ENCODE peak calls at places on chromosomes 4 and X, in six cellular contexts. W, L, A, K, O and H are unnamed samples.

GRCh38 chr4:52655505-52655904 is 3.6 kb downstream of the USP46 start:
- DNase-seq in W (no peak), L (no peak), A (no peak), K (no peak), O (no peak), H (no peak)

GRCh38 chrX:9327747-9328145 is 137.1 kb upstream of the TBL1X start:
- DNase-seq in W (no peak), L (peak; percentile 60), A (no peak), K (no peak), O (no peak), H (no peak)

GRCh38 chr4:1871471-1872021 is 353 bp downstream of the NSD2 start:
- DNase-seq in W (peak; percentile 56), L (no peak), A (peak; percentile 49), K (peak; percentile 73), O (peak; percentile 88), H (no peak)

GRCh38 chr4:93983133-93983532 is 154.6 kb downstream of the ATOH1 start:
- DNase-seq in W (no peak), L (no peak), A (no peak), K (no peak), O (no peak), H (no peak)

GRCh38 chrX:106952988-106953387 is 32.8 kb downstream of the CLDN2 start:
- DNase-seq in W (no peak), L (no peak), A (no peak), K (no peak), O (no peak), H (no peak)

GRCh38 chrX:106401965-106402559 is 209.7 kb upstream of the RADX start:
- DNase-seq in W (no peak), L (no peak), A (no peak), K (no peak), O (no peak), H (no peak)

GRCh38 chr4:54017974-54018373 is 46.4 kb downstream of the CHIC2 start:
- DNase-seq in W (no peak), L (no peak), A (no peak), K (no peak), O (no peak), H (no peak)

GRCh38 chr4:23728393-23728792 is 161.5 kb downstream of the PPARGC1A start:
- DNase-seq in W (no peak), L (peak; percentile 4), A (no peak), K (no peak), O (no peak), H (no peak)

GRCh38 chrX:101241531-101241930 is 21.9 kb downstream of the DRP2 start:
- DNase-seq in W (no peak), L (no peak), A (no peak), K (no peak), O (no peak), H (no peak)

GRCh38 chr4:68175562-68176155 is 46.0 kb upstream of the TMPRSS11F start:
- DNase-seq in W (peak; percentile 87), L (peak; percentile 54), A (no peak), K (peak; percentile 82), O (no peak), H (no peak)

GRCh38 chr4:24783506-24783905 is 11.9 kb upstream of the SOD3 start:
- DNase-seq in W (peak; percentile 32), L (no peak), A (no peak), K (no peak), O (no peak), H (no peak)

GRCh38 chrX:34437586-34437985 is 219.5 kb downstream of the TMEM47 start:
- DNase-seq in W (no peak), L (no peak), A (no peak), K (no peak), O (no peak), H (no peak)

GRCh38 chr4:82213485-82214162 is 160.2 kb downstream of the HNRNPD start:
- DNase-seq in W (no peak), L (no peak), A (no peak), K (no peak), O (no peak), H (no peak)

GRCh38 chrX:152575331-152575730 is 62.4 kb upstream of the GABRQ start:
- DNase-seq in W (no peak), L (no peak), A (no peak), K (no peak), O (no peak), H (no peak)

GRCh38 chr4:81405900-81406401 is 65.8 kb downstream of the RASGEF1B start:
- DNase-seq in W (peak; percentile 88), L (peak; percentile 57), A (peak; percentile 40), K (peak; percentile 89), O (no peak), H (no peak)

GRCh38 chr4:185925910-185926360 is 113.9 kb upstream of the SORBS2 start:
- DNase-seq in W (peak; percentile 67), L (no peak), A (no peak), K (peak; percentile 35), O (no peak), H (no peak)

GRCh38 chr4:95162867-95163266 is 385.9 kb downstream of the UNC5C start:
- DNase-seq in W (no peak), L (no peak), A (no peak), K (no peak), O (no peak), H (no peak)

GRCh38 chr4:34964613-34965012 is 1279.7 kb downstream of the ARAP2 start:
- DNase-seq in W (peak; percentile 15), L (no peak), A (no peak), K (no peak), O (no peak), H (no peak)

GRCh38 chrX:69603566-69604194 is 12.2 kb upstream of the EDA start:
- DNase-seq in W (peak; percentile 71), L (no peak), A (no peak), K (peak; percentile 27), O (no peak), H (no peak)

GRCh38 chrX:74492720-74493201 is 71.5 kb downstream of the SLC16A2 start:
- DNase-seq in W (peak; percentile 66), L (no peak), A (no peak), K (no peak), O (no peak), H (no peak)

GRCh38 chr4:137471895-137472294 is 60.4 kb downstream of the PCDH18 start:
- DNase-seq in W (no peak), L (no peak), A (no peak), K (no peak), O (no peak), H (no peak)

GRCh38 chrX:71998836-71999509 is 88.3 kb downstream of the NHSL2 start:
- DNase-seq in W (peak; percentile 70), L (no peak), A (no peak), K (no peak), O (no peak), H (no peak)

GRCh38 chr4:26830016-26830415 is 30.6 kb upstream of the STIM2 start:
- DNase-seq in W (no peak), L (no peak), A (no peak), K (no peak), O (no peak), H (no peak)

GRCh38 chr4:151865327-151865726 is 104.5 kb upstream of the GATB start:
- DNase-seq in W (no peak), L (no peak), A (peak; percentile 58), K (no peak), O (peak; percentile 74), H (peak; percentile 29)

GRCh38 chrX:150429577-150429976 is 66.5 kb downstream of the MAMLD1 start:
- DNase-seq in W (no peak), L (peak; percentile 31), A (no peak), K (no peak), O (no peak), H (no peak)

GRCh38 chr4:169048867-169049266 is 38.8 kb upstream of the CBR4 start:
- DNase-seq in W (no peak), L (no peak), A (no peak), K (no peak), O (no peak), H (no peak)

GRCh38 chrX:70134116-70134477 is 850 bp downstream of the IGBP1 start:
- DNase-seq in W (peak; percentile 19), L (no peak), A (no peak), K (peak; percentile 32), O (no peak), H (no peak)

GRCh38 chr4:114364857-114365256 is 233.8 kb upstream of the UGT8 start:
- DNase-seq in W (peak; percentile 47), L (peak; percentile 90), A (no peak), K (no peak), O (no peak), H (no peak)

GRCh38 chrX:114903618-114904017 is 113.8 kb downstream of the IL13RA2 start:
- DNase-seq in W (no peak), L (no peak), A (no peak), K (no peak), O (no peak), H (no peak)

GRCh38 chrX:40663880-40664630 is 16.7 kb upstream of the CXorf38 start:
- DNase-seq in W (peak; percentile 51), L (peak; percentile 38), A (no peak), K (peak; percentile 39), O (no peak), H (peak; percentile 4)

GRCh38 chrX:68508799-68509198 is 9.9 kb downstream of the YIPF6 start:
- DNase-seq in W (peak; percentile 45), L (no peak), A (no peak), K (no peak), O (no peak), H (no peak)

GRCh38 chrX:51568586-51568985 is 50.1 kb downstream of the CENPVL3 start:
- DNase-seq in W (no peak), L (peak; percentile 38), A (no peak), K (no peak), O (no peak), H (no peak)

GRCh38 chr4:42641696-42642095 is 15.2 kb downstream of the ATP8A1 start:
- DNase-seq in W (no peak), L (no peak), A (no peak), K (no peak), O (no peak), H (no peak)

GRCh38 chr4:186932196-186932595 is 208.5 kb upstream of the FAT1 start:
- DNase-seq in W (no peak), L (no peak), A (no peak), K (no peak), O (no peak), H (no peak)
- H3K27ac ChIP-seq in W (no peak overlapping the region), L (peak overlapping the region; percentile 68), A (no peak overlapping the region), K (no peak overlapping the region), O (no peak overlapping the region), H (no peak overlapping the region)

GRCh38 chr4:109216085-109216696 is 86.3 kb downstream of the COL25A1 start:
- DNase-seq in W (no peak), L (no peak), A (no peak), K (no peak), O (no peak), H (no peak)
- H3K27ac ChIP-seq in W (no peak overlapping the region), L (no peak overlapping the region), A (no peak overlapping the region), K (no peak overlapping the region), O (no peak overlapping the region), H (no peak overlapping the region)

DNA sequence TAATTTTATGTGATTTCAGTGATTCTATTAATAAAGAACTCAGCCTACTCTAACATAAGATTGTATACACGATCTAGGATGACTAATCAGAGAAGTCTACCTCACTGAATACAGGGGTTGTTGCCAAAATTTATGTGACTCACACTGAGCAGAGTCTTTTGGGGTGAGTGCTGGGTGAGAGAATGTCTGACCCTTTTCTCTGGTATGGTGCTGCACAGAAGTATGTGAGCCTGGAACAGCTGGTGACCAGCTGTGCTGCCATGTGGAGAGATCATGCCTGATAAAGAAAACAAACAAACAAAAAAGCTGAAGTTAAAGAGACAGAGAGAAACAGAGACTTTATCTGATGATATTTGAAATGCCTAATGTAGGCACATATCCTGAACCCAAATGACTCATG is 618.1 kb upstream of the GRIA3 start:
- DNase-seq in W (no peak), L (peak; percentile 85), A (no peak), K (peak; percentile 18), O (peak; percentile 25), H (no peak)
- H3K27ac ChIP-seq in W (no peak overlapping the region), L (peak overlapping the region; percentile 25), A (no peak overlapping the region), K (no peak overlapping the region), O (no peak overlapping the region), H (no peak overlapping the region)

GRCh38 chrX:98405376-98405775 is 1521.7 kb downstream of the RPA4 start:
- DNase-seq in W (no peak), L (no peak), A (no peak), K (no peak), O (no peak), H (no peak)
- H3K27ac ChIP-seq in W (no peak overlapping the region), L (no peak overlapping the region), A (no peak overlapping the region), K (no peak overlapping the region), O (no peak overlapping the region), H (no peak overlapping the region)